ENCODE peak calls at places on chromosomes 5 and 9, in nine cellular contexts. O is head of caudate nucleus; E is activated B cell treated with CpG ODN at 0.5 μM for 24 hours; J is fibroblast of mammary gland; I is stimulated activated naive CD8-positive, alpha-beta T cell treated with anti-CD3 and anti-CD28 coated beads, Interleukin-15, Interleukin-2, amounts not matched to agents 100 U/mL and 50 U/mL, for 24 hours; M is COR-L47; F is caudate nucleus; U is NCI-H446; Z is nephron progenitor cell. A is an unnamed sample.

GRCh38 chr9:83410701-83411100 is 127.5 kb downstream of the FRMD3 start:
- DNase-seq in Z (no peak), F (no peak), M (no peak), E (no peak), J (no peak), U (no peak), I (no peak), O (no peak), A (no peak)

GRCh38 chr9:76898786-76899185 is 7.1 kb downstream of the PRUNE2 start:
- DNase-seq in Z (no peak), O (no peak), U (no peak), E (no peak), J (no peak), F (no peak), M (no peak), I (no peak), A (no peak)

GRCh38 chr5:107652839-107653607 is 17.7 kb downstream of the EFNA5 start:
- DNase-seq in U (no peak), F (no peak), J (no peak), O (no peak), E (no peak), Z (no peak), I (no peak), M (no peak), A (no peak)

GRCh38 chr5:127766556-127767335 is 63.6 kb downstream of the CCDC192 start:
- DNase-seq in I (no peak), Z (no peak), M (no peak), J (peak; percentile 40), U (no peak), F (no peak), E (no peak), O (no peak), A (no peak)

GRCh38 chr5:150627731-150628545 is 12.5 kb upstream of the SYNPO start:
- DNase-seq in Z (no peak), U (no peak), J (peak; percentile 45), E (no peak), M (no peak), I (no peak), F (no peak), O (no peak), A (no peak)

GRCh38 chr9:104992696-104993095 is 64.7 kb upstream of the ABCA1 start:
- DNase-seq in F (no peak), E (no peak), Z (no peak), O (no peak), J (peak; percentile 53), M (no peak), I (no peak), U (no peak), A (no peak)

GRCh38 chr5:115857621-115858349 is 16.1 kb downstream of the AP3S1 start:
- DNase-seq in O (no peak), I (no peak), F (no peak), J (peak; percentile 32), E (no peak), M (no peak), Z (no peak), U (no peak), A (no peak)

GRCh38 chr9:3827175-3827574 is 301.4 kb upstream of the RFX3 start:
- DNase-seq in F (no peak), U (no peak), Z (no peak), E (no peak), O (no peak), J (no peak), I (no peak), M (no peak), A (no peak)

GRCh38 chr9:97848582-97849237 is 4.3 kb upstream of the FOXE1 start:
- DNase-seq in F (no peak), J (no peak), I (peak; percentile 26), E (no peak), Z (peak; percentile 46), M (no peak), U (no peak), O (no peak), A (no peak)